ENCODE peak calls at places on chromosome 20, in five cellular contexts. W is NB4, U is spleen, R is A549, T is fibroblast of mammary gland. N is an unnamed sample.

GRCh38 chr20:49318430-49319203 is 40.8 kb upstream of the ZNFX1 start:
- DNase-seq in W (no peak), U (peak; percentile 81), R (no peak), T (no peak), N (no peak)

GRCh38 chr20:17504898-17505663 is 26.1 kb downstream of the BFSP1 start:
- DNase-seq in W (peak; percentile 86), U (peak; percentile 93), R (peak; percentile 53), T (peak; percentile 69), N (peak; percentile 74)

GRCh38 chr20:58902003-58902402 is 49.5 kb downstream of the GNAS start:
- DNase-seq in W (no peak), U (no peak), R (no peak), T (no peak), N (no peak)

GRCh38 chr20:3283222-3283820 is 44.3 kb upstream of the SLC4A11 start:
- DNase-seq in W (no peak), U (no peak), R (no peak), T (no peak), N (no peak)

GRCh38 chr20:10137533-10137932 is 81.1 kb upstream of the SNAP25 start:
- DNase-seq in W (no peak), U (no peak), R (no peak), T (no peak), N (no peak)

GRCh38 chr20:37566590-37567330 is 39.1 kb upstream of the BLCAP start:
- DNase-seq in W (no peak), U (no peak), R (no peak), T (no peak), N (no peak)

GRCh38 chr20:14947536-14947935 is 610.1 kb upstream of the FLRT3 start:
- DNase-seq in W (no peak), U (no peak), R (no peak), T (no peak), N (no peak)

GRCh38 chr20:50369225-50370035 is 140.8 kb upstream of the PTPN1 start:
- DNase-seq in W (no peak), U (no peak), R (no peak), T (no peak), N (no peak)

GRCh38 chr20:12358655-12359009 is 440.9 kb downstream of the BTBD3 start:
- DNase-seq in W (no peak), U (no peak), R (no peak), T (no peak), N (no peak)

GRCh38 chr20:53595018-53595378 is 1.4 kb upstream of the ZNF217 start:
- DNase-seq in W (no peak), U (no peak), R (no peak), T (no peak), N (no peak)

GRCh38 chr20:59736366-59736765 is 132.0 kb downstream of the PHACTR3 start:
- DNase-seq in W (no peak), U (no peak), R (no peak), T (no peak), N (no peak)

GRCh38 chr20:3580412-3580811 is 82.8 kb downstream of the GFRA4 start:
- DNase-seq in W (no peak), U (no peak), R (no peak), T (no peak), N (no peak)

GRCh38 chr20:19973920-19974620 is 43.1 kb upstream of the NAA20 start:
- DNase-seq in W (peak; percentile 92), U (no peak), R (no peak), T (peak; percentile 80), N (peak; percentile 97)

GRCh38 chr20:64110411-64111068 is 3.2 kb upstream of the NPBWR2 start:
- DNase-seq in W (no peak), U (peak; percentile 68), R (no peak), T (no peak), N (no peak)

GRCh38 chr20:2750343-2751251 is 49.8 kb downstream of the CPXM1 start:
- DNase-seq in W (peak; percentile 86), U (peak; percentile 78), R (peak; percentile 71), T (peak; percentile 59), N (peak; percentile 53)

GRCh38 chr20:58870293-58871014 is 17.9 kb downstream of the GNAS start:
- DNase-seq in W (peak; percentile 44), U (peak; percentile 84), R (peak; percentile 63), T (peak; percentile 52), N (peak; percentile 60)

GRCh38 chr20:41032243-41032642 is 3.6 kb downstream of the TOP1 start:
- DNase-seq in W (no peak), U (no peak), R (no peak), T (no peak), N (peak; percentile 42)
- H3K4me3 ChIP-seq in W (peak overlapping the region; percentile 88), U (no peak overlapping the region), R (no peak overlapping the region), T (no peak overlapping the region), N (peak overlapping the region; percentile 90)

DNA sequence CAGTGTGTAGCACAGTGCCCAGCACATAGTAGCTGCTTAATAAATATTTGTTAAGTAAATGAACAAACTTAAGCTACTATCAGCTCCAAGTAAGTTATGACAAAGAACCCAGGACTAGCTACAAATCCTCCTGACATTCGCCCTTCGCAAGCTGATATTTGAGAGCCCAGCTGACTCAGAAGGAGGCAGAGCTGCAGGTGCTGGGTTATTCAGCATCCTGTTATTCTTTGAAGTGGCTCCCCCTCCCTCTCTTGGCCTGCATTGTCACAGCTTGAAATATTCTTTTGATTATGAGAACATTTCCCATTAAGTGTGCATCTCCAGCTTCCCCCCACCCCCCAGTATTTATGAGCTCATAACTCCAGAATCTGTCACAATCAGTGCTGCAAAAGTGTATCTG is 78.8 kb upstream of the RALY start:
- DNase-seq in W (no peak), U (no peak), R (peak; percentile 24), T (peak; percentile 56), N (no peak)
- TF ChIP-seq CTCF in W (no peak), U (no peak), R (no peak), T (peak; percentile 1), N (no peak)

GRCh38 chr20:57748601-57749130 is 38.9 kb upstream of the PMEPA1 start:
- DNase-seq in W (no peak), U (peak; percentile 81), R (peak; percentile 97), T (peak; percentile 44), N (peak; percentile 72)
- H3K4me3 ChIP-seq in W (no peak overlapping the region), U (peak overlapping the region; percentile 26), R (peak overlapping the region; percentile 24), T (no peak overlapping the region), N (peak overlapping the region; percentile 48)

DNA sequence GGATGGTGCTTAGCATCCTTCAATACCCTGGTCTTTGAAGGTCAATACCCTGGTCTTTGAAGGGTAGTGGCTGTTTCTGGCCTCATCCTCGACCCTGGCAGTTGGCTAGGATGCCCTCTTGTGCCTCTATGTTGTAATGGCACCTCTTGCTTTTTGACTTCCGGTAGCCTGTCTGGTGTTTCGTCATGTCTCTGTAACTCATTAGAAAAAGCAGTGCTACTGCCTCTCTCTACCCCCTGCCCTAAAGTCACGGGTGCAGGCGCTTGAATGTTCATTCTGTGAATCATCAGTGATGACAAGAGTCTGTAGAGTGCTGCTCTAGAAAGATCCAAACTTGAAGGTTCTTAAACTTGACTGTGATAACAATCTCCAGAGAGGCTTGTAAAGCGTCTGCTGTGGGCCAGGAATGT is 28.3 kb downstream of the RSPO4 start:
- DNase-seq in W (peak; percentile 82), U (no peak), R (peak; percentile 60), T (peak; percentile 57), N (peak; percentile 67)
- TF ChIP-seq CTCF in W (peak; percentile 75), U (peak; percentile 48), R (peak; percentile 36), T (peak; percentile 47), N (peak; percentile 45)

GRCh38 chr20:23270427-23270911 is 80.1 kb upstream of the NXT1 start:
- DNase-seq in W (no peak), U (peak; percentile 31), R (peak; percentile 33), T (peak; percentile 58), N (peak; percentile 71)
- H3K4me3 ChIP-seq in W (no peak overlapping the region), U (no peak overlapping the region), R (no peak overlapping the region), T (no peak overlapping the region), N (no peak overlapping the region)

DNA sequence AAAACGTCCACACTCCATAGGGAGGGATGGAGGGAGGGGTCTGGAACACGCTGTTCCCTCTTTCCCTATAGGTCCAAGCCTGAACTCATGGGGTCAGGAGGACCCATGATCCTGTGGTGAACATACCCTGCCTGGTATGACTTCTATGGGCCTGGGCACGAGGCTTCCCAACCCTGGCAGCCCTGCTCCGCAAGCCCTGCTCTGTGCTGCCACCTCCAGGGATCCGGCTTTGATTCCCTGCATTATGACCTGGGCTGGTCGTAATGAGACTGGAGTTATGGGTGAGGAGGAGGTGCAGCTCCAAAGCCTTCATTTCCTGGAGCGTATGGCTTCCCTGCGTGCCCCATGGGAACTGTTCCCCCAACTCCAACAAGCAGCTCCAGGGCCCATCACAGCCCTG is 54.9 kb downstream of the CDH22 start:
- DNase-seq in W (peak; percentile 34), U (no peak), R (peak; percentile 46), T (peak; percentile 4), N (no peak)
- TF ChIP-seq CTCF in W (peak; percentile 26), U (no peak), R (peak; percentile 34), T (peak; percentile 29), N (peak; percentile 15)

GRCh38 chr20:311603-312002 is 13.7 kb upstream of the SOX12 start:
- DNase-seq in W (no peak), U (no peak), R (no peak), T (peak; percentile 70), N (no peak)

GRCh38 chr20:309841-310644 is 12.7 kb downstream of the ZCCHC3 start:
- DNase-seq in W (peak; percentile 47), U (peak; percentile 94), R (peak; percentile 73), T (peak; percentile 99), N (peak; percentile 100)

GRCh38 chr20:310645-311044 is 13.3 kb downstream of the ZCCHC3 start:
- DNase-seq in W (no peak), U (no peak), R (no peak), T (no peak), N (no peak)

GRCh38 chr20:308427-309038 is 11.2 kb downstream of the ZCCHC3 start:
- DNase-seq in W (no peak), U (no peak), R (no peak), T (no peak), N (no peak)

GRCh38 chr20:309306-309840 is 12.0 kb downstream of the ZCCHC3 start:
- DNase-seq in W (no peak), U (no peak), R (no peak), T (peak; percentile 50), N (peak; percentile 71)
- H3K4me3 ChIP-seq in W (no peak overlapping the region), U (no peak overlapping the region), R (no peak overlapping the region), T (peak overlapping the region; percentile 55), N (peak overlapping the region; percentile 61)

GRCh38 chr20:61123286-61123685 is 128.8 kb upstream of the CDH4 start:
- DNase-seq in W (no peak), U (no peak), R (no peak), T (no peak), N (no peak)
- TF ChIP-seq CTCF in W (no peak), U (no peak), R (no peak), T (no peak), N (no peak)